ENCODE peak calls at places on chromosomes 1 and 21, in five cellular contexts. One of them, this sample, is unnamed. For H3K4me1, the result is how much of the 10 kb centered on the place peaks cover.

GRCh38 chr1:243718893-243719292 is 131.2 kb downstream of the AKT3 start:
- DNase-seq in GM12878: no peak
- DNase-seq in left ventricle myocardium inferior: no peak
- DNase-seq in PC-3: peak
- DNase-seq in left lung: no peak
- DNase-seq in this sample: no peak

GRCh38 chr1:27336756-27337155 is 5.1 kb upstream of the SYTL1 start:
- DNase-seq in left ventricle myocardium inferior: no peak
- DNase-seq in GM12878: no peak
- DNase-seq in left lung: no peak
- DNase-seq in PC-3: no peak
- DNase-seq in this sample: no peak

GRCh38 chr1:3065797-3066196 is 3.2 kb upstream of the PRDM16 start:
- DNase-seq in left ventricle myocardium inferior: no peak
- DNase-seq in GM12878: no peak
- DNase-seq in PC-3: no peak
- DNase-seq in left lung: no peak
- DNase-seq in this sample: peak

GRCh38 chr1:65881070-65881594 is 88.4 kb downstream of the PDE4B start:
- DNase-seq in left ventricle myocardium inferior: no peak
- DNase-seq in left lung: no peak
- DNase-seq in PC-3: no peak
- DNase-seq in GM12878: no peak
- DNase-seq in this sample: peak

GRCh38 chr1:83100133-83100532 is 898.8 kb downstream of the TTLL7 start:
- DNase-seq in left ventricle myocardium inferior: no peak
- DNase-seq in left lung: no peak
- DNase-seq in GM12878: no peak
- DNase-seq in PC-3: no peak
- DNase-seq in this sample: no peak

GRCh38 chr1:7940745-7941436 is at the start of gene TNFRSF9:
- DNase-seq in PC-3: peak
- DNase-seq in left lung: peak
- DNase-seq in GM12878: no peak
- DNase-seq in left ventricle myocardium inferior: no peak
- DNase-seq in this sample: peak

GRCh38 chr1:230176871-230177411 is 109.9 kb downstream of the GALNT2 start:
- DNase-seq in left lung: no peak
- DNase-seq in GM12878: no peak
- DNase-seq in PC-3: no peak
- DNase-seq in left ventricle myocardium inferior: peak
- DNase-seq in this sample: no peak

GRCh38 chr1:199157494-199157893 is 518.7 kb downstream of the PTPRC start:
- DNase-seq in GM12878: no peak
- DNase-seq in left ventricle myocardium inferior: no peak
- DNase-seq in left lung: no peak
- DNase-seq in PC-3: peak
- DNase-seq in this sample: no peak

GRCh38 chr21:27329255-27329851 is 362.5 kb upstream of the ADAMTS5 start:
- DNase-seq in left ventricle myocardium inferior: no peak
- DNase-seq in left lung: no peak
- DNase-seq in GM12878: no peak
- DNase-seq in PC-3: peak
- DNase-seq in this sample: no peak

GRCh38 chr21:38468989-38469388 is 29.3 kb downstream of the ERG start:
- DNase-seq in left lung: no peak
- DNase-seq in GM12878: no peak
- DNase-seq in PC-3: peak
- DNase-seq in left ventricle myocardium inferior: no peak
- DNase-seq in this sample: no peak

GRCh38 chr1:6688757-6689156 is 12.9 kb downstream of the DNAJC11 start:
- DNase-seq in left lung: no peak
- DNase-seq in GM12878: no peak
- DNase-seq in left ventricle myocardium inferior: no peak
- DNase-seq in PC-3: no peak
- DNase-seq in this sample: no peak

GRCh38 chr1:243549108-243549507 is 293.3 kb downstream of the SDCCAG8 start:
- DNase-seq in GM12878: no peak
- DNase-seq in left lung: no peak
- DNase-seq in PC-3: peak
- DNase-seq in left ventricle myocardium inferior: no peak
- DNase-seq in this sample: no peak

GRCh38 chr1:170931650-170932049 is 3.7 kb upstream of the MROH9 start:
- DNase-seq in PC-3: no peak
- DNase-seq in GM12878: no peak
- DNase-seq in left ventricle myocardium inferior: no peak
- DNase-seq in left lung: no peak
- DNase-seq in this sample: no peak

GRCh38 chr1:72224506-72224905 is 57.8 kb downstream of the NEGR1 start:
- DNase-seq in left ventricle myocardium inferior: no peak
- DNase-seq in GM12878: no peak
- DNase-seq in PC-3: no peak
- DNase-seq in left lung: no peak
- DNase-seq in this sample: no peak

DNA sequence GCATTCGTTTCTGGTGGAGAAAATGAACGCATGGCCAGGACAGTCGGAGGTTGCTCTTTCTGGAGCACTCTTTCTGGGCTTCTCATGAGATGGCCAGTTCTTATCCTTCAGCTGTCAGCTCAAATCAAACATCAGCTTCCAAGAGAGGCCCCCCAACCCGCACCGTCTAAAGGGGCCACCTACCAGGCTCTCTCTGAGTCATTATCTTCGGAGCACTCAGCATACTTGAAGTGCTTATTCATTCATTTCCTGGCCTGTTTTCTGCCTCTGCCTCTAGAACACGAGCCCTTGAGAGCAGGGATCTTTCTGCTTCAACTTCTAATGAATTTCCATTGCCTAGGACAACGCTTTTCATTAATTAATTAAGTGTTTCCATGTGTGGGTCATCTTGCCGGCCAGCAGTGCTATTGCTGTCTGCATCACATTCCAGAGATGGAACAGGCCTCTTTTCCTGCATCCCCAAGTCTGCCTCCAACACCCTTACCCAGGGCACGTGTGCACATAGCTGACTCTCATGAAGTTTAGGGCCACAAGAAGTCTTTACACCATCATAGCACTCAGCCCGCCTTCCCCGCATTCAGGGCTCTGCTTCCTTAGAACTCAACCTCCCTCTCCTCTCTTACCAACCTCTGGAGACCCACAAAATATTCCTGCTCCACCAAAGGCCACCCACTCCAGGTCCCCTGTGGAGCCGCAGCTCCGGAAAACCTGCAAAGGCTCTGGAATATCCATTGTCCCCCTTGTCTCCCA is 52.1 kb upstream of the LAPTM5 start:
- DNase-seq in left ventricle myocardium inferior: no peak
- DNase-seq in PC-3: peak
- DNase-seq in GM12878: no peak
- DNase-seq in left lung: no peak
- DNase-seq in this sample: no peak
- H3K4me1 ChIP-seq in left ventricle myocardium inferior: under half
- H3K4me1 ChIP-seq in PC-3: under half
- H3K4me1 ChIP-seq in GM12878: under half
- H3K4me1 ChIP-seq in left lung: under half
- H3K4me1 ChIP-seq in this sample: under half

GRCh38 chr1:26050255-26050640 is 4.3 kb upstream of the SLC30A2 start:
- DNase-seq in left ventricle myocardium inferior: no peak
- DNase-seq in GM12878: no peak
- DNase-seq in left lung: no peak
- DNase-seq in PC-3: no peak
- DNase-seq in this sample: no peak
- H3K27ac ChIP-seq in left ventricle myocardium inferior: peak
- H3K27ac ChIP-seq in GM12878: no peak
- H3K27ac ChIP-seq in left lung: no peak
- H3K27ac ChIP-seq in PC-3: no peak
- H3K27ac ChIP-seq in this sample: no peak

GRCh38 chr1:93584238-93585003 is 97.2 kb downstream of the BCAR3 start:
- DNase-seq in GM12878: no peak
- DNase-seq in left lung: no peak
- DNase-seq in left ventricle myocardium inferior: no peak
- DNase-seq in PC-3: no peak
- DNase-seq in this sample: no peak
- TF ChIP-seq CTCF in GM12878: no peak
- TF ChIP-seq CTCF in left lung: no peak
- TF ChIP-seq CTCF in left ventricle myocardium inferior: peak
- TF ChIP-seq CTCF in PC-3: no peak
- TF ChIP-seq CTCF in this sample: no peak

GRCh38 chr1:91499904-91500755 is 521 bp upstream of the CDC7 start:
- DNase-seq in left lung: no peak
- DNase-seq in GM12878: no peak
- DNase-seq in PC-3: no peak
- DNase-seq in left ventricle myocardium inferior: no peak
- DNase-seq in this sample: no peak

GRCh38 chr1:91502882-91503184 is 2.2 kb downstream of the CDC7 start:
- DNase-seq in PC-3: peak
- DNase-seq in GM12878: no peak
- DNase-seq in left ventricle myocardium inferior: no peak
- DNase-seq in left lung: no peak
- DNase-seq in this sample: no peak

GRCh38 chr1:91500756-91501526 is at the start of gene CDC7:
- DNase-seq in PC-3: peak
- DNase-seq in left lung: peak
- DNase-seq in left ventricle myocardium inferior: peak
- DNase-seq in GM12878: peak
- DNase-seq in this sample: peak

GRCh38 chr1:91502138-91502881 is 1.7 kb downstream of the CDC7 start:
- DNase-seq in PC-3: peak
- DNase-seq in left ventricle myocardium inferior: no peak
- DNase-seq in GM12878: no peak
- DNase-seq in left lung: no peak
- DNase-seq in this sample: no peak

GRCh38 chr1:91501527-91501859 is 842 bp downstream of the CDC7 start:
- DNase-seq in left lung: no peak
- DNase-seq in GM12878: no peak
- DNase-seq in PC-3: no peak
- DNase-seq in left ventricle myocardium inferior: no peak
- DNase-seq in this sample: no peak
- H3K4me1 ChIP-seq in left lung: under half
- H3K4me1 ChIP-seq in GM12878: under half
- H3K4me1 ChIP-seq in PC-3: under half
- H3K4me1 ChIP-seq in left ventricle myocardium inferior: under half
- H3K4me1 ChIP-seq in this sample: under half

GRCh38 chr1:205451759-205452164 is 4.1 kb downstream of the BLACAT1 start:
- DNase-seq in left ventricle myocardium inferior: no peak
- DNase-seq in PC-3: no peak
- DNase-seq in left lung: no peak
- DNase-seq in GM12878: no peak
- DNase-seq in this sample: no peak

GRCh38 chr1:205451202-205451601 is 4.6 kb downstream of the BLACAT1 start:
- DNase-seq in GM12878: no peak
- DNase-seq in left lung: no peak
- DNase-seq in PC-3: no peak
- DNase-seq in left ventricle myocardium inferior: no peak
- DNase-seq in this sample: no peak

GRCh38 chr1:205449750-205450443 is 5.9 kb downstream of the BLACAT1 start:
- DNase-seq in left ventricle myocardium inferior: no peak
- DNase-seq in left lung: peak
- DNase-seq in PC-3: peak
- DNase-seq in GM12878: no peak
- DNase-seq in this sample: peak

GRCh38 chr1:205449254-205449749 is 6.5 kb downstream of the BLACAT1 start:
- DNase-seq in left ventricle myocardium inferior: no peak
- DNase-seq in left lung: no peak
- DNase-seq in PC-3: peak
- DNase-seq in GM12878: no peak
- DNase-seq in this sample: no peak

DNA sequence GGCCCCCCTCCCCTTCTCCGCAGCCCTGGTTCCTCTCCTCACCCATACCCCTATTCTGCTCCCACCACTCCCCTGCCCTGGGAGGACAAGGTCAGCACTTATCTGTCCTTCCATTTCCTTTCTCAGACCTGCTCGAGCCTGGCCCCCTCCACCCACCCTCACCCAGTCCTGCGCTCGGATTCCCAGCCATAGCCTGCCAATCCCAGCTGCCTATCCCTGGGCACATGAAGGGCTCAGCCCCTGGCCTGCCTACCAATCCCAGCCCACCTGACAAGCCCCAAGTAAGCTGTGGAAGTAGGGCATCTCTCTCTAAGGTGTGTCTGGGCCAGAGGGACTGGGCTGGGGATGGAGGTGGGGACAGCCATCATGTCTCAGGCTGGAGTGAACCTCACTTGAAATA is 5.4 kb downstream of the BLACAT1 start:
- DNase-seq in left ventricle myocardium inferior: no peak
- DNase-seq in PC-3: peak
- DNase-seq in left lung: no peak
- DNase-seq in GM12878: no peak
- DNase-seq in this sample: no peak
- H3K27ac ChIP-seq in left ventricle myocardium inferior: no peak
- H3K27ac ChIP-seq in PC-3: peak
- H3K27ac ChIP-seq in left lung: no peak
- H3K27ac ChIP-seq in GM12878: no peak
- H3K27ac ChIP-seq in this sample: no peak